ENCODE peak calls at places on chromosome X, in seven cellular contexts. E is mesenchymal stem cell, G is neuronal stem cell, H is IMR-90, W is H1, X is mesendoderm, I is trophoblast cell. K is an unnamed sample.

GRCh38 chrX:148498067-148498466 is 2.4 kb upstream of the AFF2 start:
- DNase-seq in G (no peak), I (no peak), X (no peak), H (no peak), W (no peak), E (no peak), K (no peak)

GRCh38 chrX:115696939-115697338 is 136.0 kb downstream of the PLS3 start:
- DNase-seq in G (no peak), E (no peak), X (no peak), W (no peak), H (no peak), I (no peak), K (no peak)

GRCh38 chrX:124665878-124666425 is 319.6 kb downstream of the SH2D1A start:
- DNase-seq in G (no peak), E (no peak), I (no peak), W (no peak), X (no peak), H (no peak), K (no peak)

GRCh38 chrX:133350751-133351150 is 64.5 kb downstream of the GPC4 start:
- DNase-seq in E (peak), X (no peak), W (no peak), G (no peak), I (no peak), H (no peak), K (no peak)

GRCh38 chrX:72316408-72317079 is 10.8 kb upstream of the CITED1 start:
- DNase-seq in G (no peak), H (no peak), E (no peak), I (no peak), X (no peak), W (no peak), K (no peak)

GRCh38 chrX:118117069-118117405 is 427 bp upstream of the KLHL13 start:
- DNase-seq in I (peak), X (no peak), W (no peak), G (no peak), E (no peak), H (no peak), K (no peak)

GRCh38 chrX:150768580-150769190 is 75.5 kb downstream of the MTMR1 start:
- DNase-seq in G (no peak), E (no peak), H (no peak), I (no peak), X (no peak), W (no peak), K (no peak)

GRCh38 chrX:144379156-144379555 is 495.3 kb downstream of the UBE2NL start:
- DNase-seq in I (no peak), G (no peak), E (no peak), H (no peak), X (no peak), W (no peak), K (no peak)

GRCh38 chrX:6311540-6311939 is 82.9 kb upstream of the NLGN4X start:
- DNase-seq in X (no peak), G (no peak), W (no peak), E (no peak), H (no peak), I (no peak), K (no peak)

GRCh38 chrX:16712825-16713155 is 321 bp upstream of the CTPS2 start:
- DNase-seq in E (no peak), G (no peak), X (peak), H (no peak), W (no peak), I (no peak), K (no peak)

GRCh38 chrX:136115124-136115908 is 32.0 kb upstream of the FHL1 start:
- DNase-seq in X (no peak), H (peak), G (no peak), W (no peak), I (peak), E (no peak), K (no peak)

GRCh38 chrX:42242044-42242443 is 318.7 kb upstream of the CASK start:
- DNase-seq in G (no peak), W (no peak), X (no peak), E (no peak), H (no peak), I (no peak), K (no peak)

GRCh38 chrX:40083120-40083978 is 14.4 kb downstream of the BCOR start:
- DNase-seq in I (no peak), G (no peak), E (no peak), X (no peak), H (no peak), W (no peak), K (peak)

GRCh38 chrX:45767021-45767491 is 566.4 kb upstream of the DIPK2B start:
- DNase-seq in E (peak), H (peak), G (no peak), W (no peak), I (no peak), X (no peak), K (no peak)

GRCh38 chrX:45768666-45769065 is 568.0 kb upstream of the DIPK2B start:
- DNase-seq in X (no peak), E (no peak), W (no peak), I (no peak), H (no peak), G (no peak), K (no peak)

GRCh38 chrX:45762699-45763647 is 562.3 kb upstream of the DIPK2B start:
- DNase-seq in G (no peak), X (no peak), W (no peak), E (peak), I (no peak), H (no peak), K (no peak)

GRCh38 chrX:45765281-45765680 is 564.6 kb upstream of the DIPK2B start:
- DNase-seq in E (no peak), W (no peak), H (no peak), G (no peak), X (no peak), I (no peak), K (no peak)

DNA sequence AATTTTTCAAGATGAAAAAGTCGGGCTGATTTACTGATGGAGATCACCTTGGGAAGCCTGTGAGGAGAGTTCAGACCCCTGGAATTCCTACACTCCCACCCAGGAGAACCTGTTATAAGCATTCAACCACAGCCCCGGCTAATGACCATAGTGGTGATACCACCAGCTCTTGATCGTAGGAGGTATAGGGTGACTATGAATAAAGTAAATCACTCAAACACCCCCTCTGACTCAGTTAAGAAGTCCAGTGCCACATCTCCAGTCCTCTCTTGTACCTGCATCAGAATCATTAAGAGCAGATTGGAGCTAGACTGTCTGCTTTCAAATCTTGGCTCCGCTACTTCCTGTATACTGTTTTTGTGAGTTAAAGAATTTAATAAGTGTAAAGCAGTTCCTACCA is 565.0 kb upstream of the DIPK2B start:
- DNase-seq in I (no peak), H (no peak), E (no peak), G (no peak), W (no peak), X (no peak), K (no peak)
- H3K23ac ChIP-seq in I (no peak), H (peak), E (no peak), G (no peak), W (no peak), X (no peak), K (no peak)

DNA sequence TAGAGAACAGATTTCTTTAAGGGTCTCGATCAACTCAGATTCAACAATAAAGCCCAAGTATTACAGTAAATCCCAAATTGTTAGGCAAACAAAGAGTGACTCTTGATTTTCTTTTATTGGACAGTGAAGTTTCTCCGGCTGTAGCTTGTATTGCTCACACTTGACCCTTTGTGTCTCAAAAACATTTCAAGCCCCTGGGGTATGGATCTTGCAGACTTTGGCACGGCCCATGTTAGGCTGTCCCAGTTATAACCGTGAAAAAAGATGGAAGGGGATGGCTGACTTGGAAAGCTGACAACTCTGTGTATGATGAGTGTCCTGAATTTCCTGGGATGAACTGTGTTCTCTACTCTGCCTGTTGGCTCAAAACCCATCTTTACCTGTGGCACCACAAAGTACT is 356.1 kb downstream of the SLITRK2 start:
- DNase-seq in G (no peak), W (no peak), H (no peak), I (no peak), E (no peak), X (no peak), K (no peak)
- H2BK5ac ChIP-seq in G (no peak), W (no peak), H (no peak), I (no peak), E (no peak), X (no peak), K (no peak)

DNA sequence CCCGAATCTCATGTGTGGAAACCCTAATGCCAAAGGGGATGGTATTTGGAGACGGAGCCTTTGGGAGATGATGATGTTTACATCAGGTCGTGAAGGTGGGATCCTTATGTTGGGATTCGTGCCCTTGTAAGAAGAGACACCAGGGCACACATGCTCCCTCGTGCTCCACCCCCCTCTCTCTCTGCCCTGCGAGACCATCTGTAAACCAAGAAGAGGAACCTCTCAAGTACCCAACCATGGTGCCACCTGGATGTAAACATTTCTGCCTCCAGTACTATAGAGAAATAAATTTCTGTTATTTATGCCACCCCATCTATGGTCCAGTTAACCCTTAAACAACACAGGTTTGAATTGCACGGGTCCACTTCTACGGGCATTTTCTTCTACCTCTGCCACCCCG is 179.4 kb downstream of the DHRSX start:
- DNase-seq in X (no peak), W (no peak), I (no peak), H (no peak), E (no peak), G (no peak), K (no peak)
- H3K23ac ChIP-seq in X (no peak), W (no peak), I (no peak), H (no peak), E (no peak), G (peak), K (no peak)

GRCh38 chrX:137945470-137945869 is 379.5 kb downstream of the ZIC3 start:
- DNase-seq in X (no peak), G (no peak), W (no peak), H (no peak), I (no peak), E (no peak), K (peak)
- H2BK5ac ChIP-seq in X (no peak), G (no peak), W (no peak), H (no peak), I (no peak), E (no peak), K (no peak)

GRCh38 chrX:153464116-153464515 is 6.3 kb downstream of the HAUS7 start:
- DNase-seq in I (no peak), H (no peak), E (no peak), G (no peak), W (no peak), X (no peak), K (no peak)
- H3K23ac ChIP-seq in I (no peak), H (no peak), E (no peak), G (no peak), W (no peak), X (no peak), K (no peak)

DNA sequence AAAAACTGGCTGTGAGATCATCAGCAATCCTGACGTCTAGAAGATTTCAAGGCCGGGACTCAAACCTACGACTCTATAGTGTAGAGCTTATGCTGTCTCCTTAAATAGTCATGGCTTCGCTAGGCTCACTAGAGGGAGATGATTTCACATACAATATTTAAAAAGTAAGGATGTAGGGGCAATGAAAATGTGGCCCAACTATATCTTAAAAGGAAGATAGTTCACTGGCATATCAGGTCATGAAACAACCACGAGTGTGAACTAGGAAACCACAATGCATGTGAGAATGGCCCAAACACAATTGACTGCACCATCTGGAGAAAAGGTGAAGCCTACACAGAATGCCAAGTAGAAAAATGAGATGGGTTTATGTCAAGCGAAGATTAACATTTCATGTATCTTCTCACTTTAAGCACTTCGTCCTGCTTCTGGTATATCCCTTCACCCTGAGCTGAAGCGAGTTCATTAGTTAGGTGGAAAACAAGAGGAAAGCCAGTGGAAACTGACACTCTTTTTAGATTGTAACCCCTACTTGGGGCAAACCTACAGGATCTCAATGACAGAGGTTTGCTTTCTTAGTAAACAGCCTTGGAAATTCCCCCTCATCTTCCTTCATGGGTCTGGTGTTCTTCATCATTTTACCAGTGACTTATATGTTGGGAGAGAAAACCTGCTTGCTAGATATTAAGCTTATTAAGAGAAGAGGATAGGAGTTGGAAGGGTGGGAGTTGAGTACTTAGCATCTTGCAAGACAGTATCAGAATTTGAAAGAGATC is 17.4 kb downstream of the FAM9C start:
- DNase-seq in I (no peak), H (no peak), G (no peak), W (no peak), X (no peak), E (no peak), K (no peak)
- H2BK5ac ChIP-seq in I (no peak), H (no peak), G (no peak), W (no peak), X (no peak), E (no peak), K (no peak)

K was measured in H9.